ENCODE peak calls at places on chromosomes 3 and 15, in ten cellular contexts. F is fibroblast of lung, Q is esophagus squamous epithelium, R is SK-N-SH, A is aorta, V is tibial nerve, M is GM23248, S is pancreas, U is heart left ventricle, I is endothelial cell of umbilical vein. N is an unnamed sample. For H3K4me1, the result is how much of the 10 kb centered on the place peaks cover.

GRCh38 chr3:196246612-196247308 is 30.4 kb downstream of the SLC51A start:
- DNase-seq in R (no peak), F (peak), A (no peak), U (no peak), Q (no peak), V (no peak), S (no peak), I (no peak), M (peak), N (no peak)

GRCh38 chr15:61753018-61753710 is 307.1 kb downstream of the VPS13C start:
- DNase-seq in F (no peak), V (no peak), U (no peak), I (no peak), S (no peak), A (no peak), Q (no peak), M (no peak), R (no peak), N (no peak)

GRCh38 chr3:46154300-46154699 is 53.8 kb downstream of the CCR1 start:
- DNase-seq in S (no peak), R (no peak), I (no peak), Q (no peak), V (no peak), A (no peak), F (no peak), U (no peak), M (no peak), N (no peak)

GRCh38 chr3:123986427-123986826 is 5.5 kb downstream of the ROPN1 start:
- DNase-seq in F (no peak), Q (no peak), M (no peak), V (no peak), I (no peak), S (no peak), U (no peak), R (no peak), A (no peak), N (no peak)

GRCh38 chr3:184320099-184320445 is 5.7 kb downstream of the EIF4G1 start:
- DNase-seq in M (peak), A (peak), R (peak), Q (peak), U (peak), F (peak), I (peak), V (peak), S (peak), N (peak)

GRCh38 chr3:77303943-77304778 is 264.3 kb downstream of the ROBO2 start:
- DNase-seq in A (no peak), S (no peak), R (no peak), Q (no peak), V (no peak), M (no peak), I (no peak), U (no peak), F (no peak), N (peak)

GRCh38 chr15:56765252-56765651 is 31.9 kb upstream of the ZNF280D start:
- DNase-seq in U (no peak), Q (no peak), A (no peak), R (no peak), I (peak), S (no peak), V (no peak), F (peak), M (peak), N (no peak)

GRCh38 chr15:60583946-60584345 is 105.0 kb upstream of the ICE2 start:
- DNase-seq in I (no peak), F (no peak), M (no peak), Q (no peak), S (no peak), R (no peak), V (no peak), U (no peak), A (no peak), N (no peak)

GRCh38 chr3:124812291-124813265 is 74.6 kb downstream of the ITGB5 start:
- DNase-seq in U (peak), Q (no peak), V (peak), I (peak), R (no peak), F (peak), A (peak), M (peak), S (no peak), N (no peak)

GRCh38 chr3:46763178-46763577 is 45.5 kb upstream of the PRSS50 start:
- DNase-seq in Q (no peak), V (no peak), I (no peak), S (no peak), F (no peak), M (no peak), A (no peak), U (no peak), R (no peak), N (no peak)

GRCh38 chr3:47475029-47475569 is 642 bp downstream of the SCAP start:
- DNase-seq in F (peak), R (peak), M (peak), V (no peak), S (no peak), Q (no peak), A (no peak), I (peak), U (no peak), N (no peak)

GRCh38 chr3:56612146-56612545 is 55.2 kb downstream of the CCDC66 start:
- DNase-seq in M (no peak), F (no peak), A (no peak), V (no peak), I (no peak), S (no peak), Q (no peak), R (no peak), U (no peak), N (no peak)

GRCh38 chr3:29301332-29302011 is 20.6 kb downstream of the RBMS3 start:
- DNase-seq in R (no peak), A (no peak), M (no peak), U (no peak), V (no peak), Q (no peak), F (no peak), I (peak), S (no peak), N (no peak)

GRCh38 chr3:160129459-160130061 is 95.7 kb upstream of the C3orf80 start:
- DNase-seq in S (no peak), V (no peak), Q (no peak), A (no peak), M (peak), F (peak), R (no peak), I (peak), U (peak), N (no peak)

GRCh38 chr15:74960286-74960685 is 3.7 kb upstream of the RPP25 start:
- DNase-seq in Q (no peak), M (no peak), R (no peak), F (no peak), A (no peak), S (no peak), V (no peak), U (no peak), I (no peak), N (no peak)

GRCh38 chr15:74958908-74959642 is 2.5 kb upstream of the RPP25 start:
- DNase-seq in F (no peak), Q (no peak), S (peak), A (no peak), U (no peak), R (no peak), M (no peak), I (no peak), V (no peak), N (no peak)

GRCh38 chr15:74958320-74958907 is 1.8 kb upstream of the RPP25 start:
- DNase-seq in S (peak), A (peak), M (peak), R (peak), F (no peak), Q (no peak), U (peak), I (no peak), V (no peak), N (peak)

GRCh38 chr15:74960995-74961588 is 4.5 kb upstream of the RPP25 start:
- DNase-seq in Q (no peak), S (no peak), A (no peak), V (no peak), U (no peak), I (no peak), R (no peak), M (no peak), F (no peak), N (no peak)

GRCh38 chr15:74959643-74959939 is 3.0 kb upstream of the RPP25 start:
- DNase-seq in S (no peak), Q (no peak), M (no peak), U (no peak), I (no peak), R (no peak), A (no peak), V (no peak), F (no peak), N (no peak)
- H3K4me1 ChIP-seq in S (under half), Q (under half), M (under half), U (under half), I (half or more), R (under half), A (under half), V (half or more), F (under half), N (under half)

GRCh38 chr3:40523781-40524180 is 979 bp upstream of the ZNF621 start:
- DNase-seq in R (peak), V (no peak), M (peak), A (no peak), I (peak), F (no peak), Q (no peak), U (no peak), S (no peak), N (no peak)
- H3K4me3 ChIP-seq in R (no peak), V (no peak), M (peak), A (no peak), I (no peak), F (no peak), Q (no peak), U (no peak), S (peak), N (no peak)

DNA sequence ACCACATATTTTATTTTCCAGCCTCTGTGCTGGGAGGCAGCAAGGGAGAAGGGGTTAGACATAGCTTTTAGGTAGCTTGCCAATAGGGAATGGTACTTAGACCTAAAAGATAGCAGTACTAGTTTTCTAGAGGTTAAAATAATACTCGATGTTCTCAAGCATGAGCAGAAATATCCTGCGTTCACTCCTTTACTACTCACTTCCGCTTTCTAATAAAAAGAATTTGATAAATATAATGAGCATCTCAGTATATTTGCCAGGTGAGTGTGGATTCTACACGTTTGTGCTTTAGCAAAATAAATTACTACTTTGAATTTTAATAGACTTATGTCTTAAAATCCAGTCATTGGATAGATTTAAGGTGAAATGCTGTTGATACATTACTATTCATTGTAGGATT is 39.4 kb upstream of the CD47 start:
- DNase-seq in Q (no peak), S (no peak), V (no peak), F (no peak), I (no peak), R (no peak), A (no peak), M (no peak), U (no peak), N (no peak)
- H3K4me1 ChIP-seq in Q (under half), S (under half), V (under half), F (under half), I (under half), R (under half), A (under half), M (under half), U (under half), N (under half)

DNA sequence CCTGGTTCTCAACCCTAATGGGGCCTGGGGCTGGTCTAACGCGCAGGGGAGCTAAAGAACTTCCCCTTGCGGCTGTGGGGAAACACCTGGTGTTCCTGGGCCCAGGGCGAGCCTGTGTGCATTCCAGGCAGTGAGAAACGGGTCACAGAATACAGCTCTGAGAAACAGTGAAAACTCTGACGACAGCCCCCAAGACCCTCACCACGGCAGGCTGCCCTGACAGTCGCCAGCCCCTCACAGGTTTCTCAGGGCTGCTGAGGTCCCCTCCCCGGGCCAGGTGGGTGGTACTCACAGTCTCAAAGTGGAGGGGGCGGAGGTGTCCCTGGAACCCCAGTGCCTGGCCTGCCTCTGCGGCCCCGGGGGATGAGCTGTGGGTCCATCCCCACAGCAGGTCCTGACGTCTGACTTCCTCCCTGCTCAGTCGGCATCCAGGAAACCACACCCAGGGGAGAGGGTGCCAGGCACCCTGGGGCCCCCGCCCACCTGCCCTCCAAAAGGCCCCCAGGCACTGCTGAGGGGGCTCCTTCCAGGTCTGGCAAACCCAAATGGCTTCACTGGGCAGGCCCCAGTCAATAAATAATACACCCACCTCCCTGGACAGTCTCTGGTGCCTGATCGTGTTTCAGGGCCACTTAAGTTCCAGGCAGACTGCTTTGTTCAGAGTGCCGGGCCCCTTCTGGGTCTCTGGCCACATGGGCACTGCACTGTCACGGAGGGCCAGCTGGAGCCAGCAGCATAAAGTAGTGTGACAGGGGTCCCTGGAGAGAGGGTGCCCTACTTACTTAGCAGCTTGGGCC is 57.7 kb downstream of the IQSEC1 start:
- DNase-seq in R (no peak), S (no peak), F (no peak), A (peak), M (no peak), I (no peak), V (no peak), U (no peak), Q (no peak), N (no peak)
- H3K4me3 ChIP-seq in R (no peak), S (peak), F (no peak), A (no peak), M (no peak), I (no peak), V (peak), U (peak), Q (peak), N (no peak)

DNA sequence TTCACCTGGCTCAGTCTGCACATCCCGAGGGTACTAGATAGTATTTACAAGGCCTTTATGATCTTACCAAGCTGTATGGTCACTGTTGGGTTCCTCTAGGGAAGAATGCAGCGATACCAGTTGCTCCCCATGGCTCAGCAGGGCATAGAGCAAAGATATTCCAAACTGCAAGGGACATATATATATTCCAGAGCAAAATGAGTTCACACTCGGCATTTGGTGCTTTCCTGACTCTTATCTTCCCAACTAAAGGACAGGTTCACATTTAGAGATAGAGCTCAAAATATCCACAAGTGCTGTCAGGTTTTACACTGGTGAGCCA is 3.5 kb upstream of the SPG11 start:
- DNase-seq in R (no peak), V (no peak), F (no peak), I (no peak), S (no peak), A (no peak), U (no peak), Q (no peak), M (no peak), N (no peak)
- H3K4me1 ChIP-seq in R (under half), V (under half), F (under half), I (under half), S (under half), A (under half), U (under half), Q (under half), M (under half), N (under half)

GRCh38 chr3:197446713-197447455 is 108.9 kb downstream of the BDH1 start:
- DNase-seq in M (no peak), R (no peak), Q (no peak), A (no peak), S (no peak), V (no peak), F (no peak), U (no peak), I (no peak), N (no peak)

GRCh38 chr3:197444793-197445403 is 110.9 kb downstream of the BDH1 start:
- DNase-seq in U (no peak), I (no peak), A (no peak), S (no peak), R (no peak), M (no peak), V (no peak), F (no peak), Q (no peak), N (no peak)

GRCh38 chr3:197445886-197446631 is 109.7 kb downstream of the BDH1 start:
- DNase-seq in V (no peak), F (no peak), M (no peak), S (no peak), Q (no peak), R (no peak), A (no peak), U (no peak), I (no peak), N (no peak)

GRCh38 chr3:197440717-197441303 is 115.0 kb downstream of the BDH1 start:
- DNase-seq in F (no peak), A (no peak), S (no peak), Q (no peak), I (no peak), R (no peak), V (no peak), U (no peak), M (no peak), N (no peak)

GRCh38 chr3:197443506-197443905 is 112.3 kb downstream of the BDH1 start:
- DNase-seq in V (no peak), R (no peak), U (no peak), I (no peak), Q (no peak), M (no peak), S (no peak), A (no peak), F (no peak), N (no peak)
- H3K4me3 ChIP-seq in V (no peak), R (no peak), U (no peak), I (no peak), Q (no peak), M (no peak), S (no peak), A (no peak), F (no peak), N (no peak)

GRCh38 chr15:92075764-92076163 is 222.3 kb downstream of the SLCO3A1 start:
- DNase-seq in M (no peak), U (no peak), R (no peak), V (no peak), A (no peak), S (no peak), F (no peak), Q (no peak), I (no peak), N (no peak)

GRCh38 chr15:92074161-92074560 is 220.7 kb downstream of the SLCO3A1 start:
- DNase-seq in F (no peak), U (no peak), S (no peak), I (no peak), V (no peak), M (no peak), R (no peak), A (no peak), Q (no peak), N (no peak)

GRCh38 chr15:92076536-92076935 is 223.0 kb downstream of the SLCO3A1 start:
- DNase-seq in R (no peak), A (no peak), M (no peak), I (no peak), F (no peak), V (no peak), Q (no peak), U (no peak), S (no peak), N (no peak)

GRCh38 chr15:92073044-92073785 is 219.7 kb downstream of the SLCO3A1 start:
- DNase-seq in I (no peak), F (peak), S (no peak), U (no peak), M (no peak), A (no peak), V (no peak), R (no peak), Q (no peak), N (no peak)

DNA sequence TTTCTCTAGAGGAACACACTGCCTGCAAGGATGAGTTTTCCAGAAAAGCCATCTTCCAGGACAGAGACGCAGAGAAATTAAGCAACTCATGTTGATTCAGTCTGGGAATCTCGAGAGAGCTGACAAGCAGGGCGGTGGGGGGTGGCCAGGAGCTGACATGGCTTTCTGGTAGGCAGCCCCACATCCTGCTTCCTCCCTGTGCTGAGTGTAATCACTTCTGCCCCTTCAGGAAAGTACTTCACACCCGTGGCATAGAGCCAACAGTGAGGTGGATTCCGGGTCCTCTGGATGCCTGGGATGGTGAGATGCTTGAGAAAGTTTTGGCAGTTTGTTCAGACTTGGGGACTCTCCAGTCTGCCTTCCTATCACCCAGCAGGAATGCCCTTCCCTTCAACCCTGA is 221.1 kb downstream of the SLCO3A1 start:
- DNase-seq in I (no peak), U (peak), R (no peak), S (no peak), M (peak), V (no peak), F (no peak), Q (no peak), A (no peak), N (no peak)
- H3K4me1 ChIP-seq in I (under half), U (half or more), R (under half), S (under half), M (under half), V (under half), F (under half), Q (under half), A (under half), N (under half)

GRCh38 chr15:51619331-51620033 is 3.1 kb downstream of the DMXL2 start:
- DNase-seq in Q (no peak), I (no peak), F (no peak), U (no peak), S (peak), A (no peak), M (no peak), R (no peak), V (no peak), N (no peak)

GRCh38 chr15:51622269-51623180 is at the start of gene DMXL2:
- DNase-seq in S (peak), F (peak), R (peak), Q (peak), A (peak), V (peak), I (peak), U (peak), M (peak), N (peak)

GRCh38 chr15:51621155-51621554 is 1.4 kb downstream of the DMXL2 start:
- DNase-seq in V (no peak), U (no peak), F (no peak), S (no peak), R (no peak), I (no peak), A (no peak), Q (no peak), M (no peak), N (no peak)

GRCh38 chr15:51621917-51622268 is 678 bp downstream of the DMXL2 start:
- DNase-seq in U (peak), Q (no peak), V (peak), F (peak), S (peak), I (peak), M (peak), R (peak), A (peak), N (peak)

DNA sequence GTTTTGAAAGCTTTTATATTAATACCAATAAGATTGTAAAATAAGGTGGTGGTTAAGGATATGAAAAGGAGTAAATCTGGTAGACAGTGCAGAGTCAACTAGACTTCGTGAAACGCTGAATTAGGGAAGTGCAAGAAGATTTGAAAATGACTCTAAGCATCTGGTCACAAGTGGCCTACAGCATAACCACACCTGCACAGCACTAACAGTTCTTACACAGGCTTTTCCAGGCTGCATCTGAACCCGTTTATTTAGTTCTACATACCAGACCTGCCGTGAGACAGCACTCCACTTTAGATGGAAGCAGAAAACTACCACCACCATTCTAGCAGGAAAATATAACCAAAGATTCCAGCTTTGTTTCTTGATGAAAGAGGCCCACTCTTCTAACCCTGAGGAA is 1.9 kb downstream of the DMXL2 start:
- DNase-seq in R (no peak), I (no peak), U (no peak), V (no peak), M (no peak), A (no peak), Q (no peak), F (no peak), S (no peak), N (no peak)
- H3K4me3 ChIP-seq in R (peak), I (no peak), U (no peak), V (no peak), M (peak), A (no peak), Q (peak), F (no peak), S (peak), N (peak)